ENCODE peak calls at places on chromosomes 5 and 9, in six cellular contexts. Y is uterus, E is hepatocyte, F is brain microvascular endothelial cell, V is aorta, Q is Panc1. G is an unnamed sample.

GRCh38 chr5:6291961-6292360 is 86.4 kb downstream of the MED10 start:
- DNase-seq in Y (no peak), E (peak), F (no peak), V (no peak), Q (peak), G (peak)

GRCh38 chr5:92916036-92916435 is 665.0 kb downstream of the NR2F1-AS1 start:
- DNase-seq in Y (no peak), E (peak), F (no peak), V (no peak), Q (no peak), G (peak)

GRCh38 chr5:24649531-24649930 is 4.8 kb upstream of the CDH10 start:
- DNase-seq in Y (no peak), E (peak), F (no peak), V (no peak), Q (no peak), G (no peak)

GRCh38 chr5:157816682-157817268 is 42.2 kb downstream of the CLINT1 start:
- DNase-seq in Y (no peak), E (no peak), F (no peak), V (no peak), Q (no peak), G (peak)

GRCh38 chr5:141484499-141485304 is at the start of gene PCDHGC4:
- DNase-seq in Y (no peak), E (peak), F (no peak), V (no peak), Q (no peak), G (no peak)

GRCh38 chr5:107533946-107534876 is 136.5 kb downstream of the EFNA5 start:
- DNase-seq in Y (no peak), E (no peak), F (no peak), V (no peak), Q (no peak), G (no peak)

GRCh38 chr9:88033303-88033702 is 59.0 kb upstream of the CDK20 start:
- DNase-seq in Y (no peak), E (no peak), F (no peak), V (no peak), Q (no peak), G (no peak)

GRCh38 chr5:150515446-150515845 is 7.5 kb downstream of the NDST1 start:
- DNase-seq in Y (peak), E (no peak), F (peak), V (peak), Q (no peak), G (peak)

GRCh38 chr9:121285835-121286687 is 18.1 kb downstream of the GSN start:
- DNase-seq in Y (peak), E (peak), F (peak), V (peak), Q (no peak), G (peak)

GRCh38 chr5:58108507-58108906 is 351.4 kb downstream of the PLK2 start:
- DNase-seq in Y (no peak), E (no peak), F (no peak), V (no peak), Q (no peak), G (no peak)

GRCh38 chr9:116269250-116269649 is 115.7 kb downstream of the PAPPA start:
- DNase-seq in Y (no peak), E (no peak), F (peak), V (no peak), Q (no peak), G (peak)

GRCh38 chr5:113266227-113266912 is 168.4 kb downstream of the TSSK1B start:
- DNase-seq in Y (no peak), E (no peak), F (no peak), V (no peak), Q (no peak), G (no peak)

GRCh38 chr5:147084702-147085101 is 150.1 kb upstream of the STK32A start:
- DNase-seq in Y (no peak), E (no peak), F (no peak), V (no peak), Q (no peak), G (no peak)

GRCh38 chr5:133412661-133413060 is 199.7 kb downstream of the FSTL4 start:
- DNase-seq in Y (no peak), E (no peak), F (no peak), V (no peak), Q (no peak), G (no peak)

GRCh38 chr5:143014017-143014651 is 244.0 kb downstream of the ARHGAP26 start:
- DNase-seq in Y (no peak), E (no peak), F (no peak), V (no peak), Q (no peak), G (peak)

GRCh38 chr5:136810198-136810823 is 445.0 kb upstream of the TRPC7 start:
- DNase-seq in Y (no peak), E (no peak), F (no peak), V (no peak), Q (peak), G (peak)

GRCh38 chr5:100802188-100802587 is 100.9 kb downstream of the ST8SIA4 start:
- DNase-seq in Y (no peak), E (no peak), F (no peak), V (no peak), Q (no peak), G (no peak)

GRCh38 chr9:136045595-136046554 is 49.2 kb downstream of the NACC2 start:
- DNase-seq in Y (no peak), E (no peak), F (no peak), V (peak), Q (no peak), G (peak)

GRCh38 chr5:19865336-19866087 is 122.5 kb downstream of the CDH18 start:
- DNase-seq in Y (no peak), E (no peak), F (no peak), V (no peak), Q (no peak), G (no peak)

GRCh38 chr5:637581-638450 is 25.7 kb downstream of the CEP72 start:
- DNase-seq in Y (no peak), E (no peak), F (no peak), V (no peak), Q (no peak), G (no peak)

GRCh38 chr5:72067682-72068470 is 39.4 kb upstream of the MAP1B start:
- DNase-seq in Y (no peak), E (peak), F (peak), V (no peak), Q (no peak), G (peak)

DNA sequence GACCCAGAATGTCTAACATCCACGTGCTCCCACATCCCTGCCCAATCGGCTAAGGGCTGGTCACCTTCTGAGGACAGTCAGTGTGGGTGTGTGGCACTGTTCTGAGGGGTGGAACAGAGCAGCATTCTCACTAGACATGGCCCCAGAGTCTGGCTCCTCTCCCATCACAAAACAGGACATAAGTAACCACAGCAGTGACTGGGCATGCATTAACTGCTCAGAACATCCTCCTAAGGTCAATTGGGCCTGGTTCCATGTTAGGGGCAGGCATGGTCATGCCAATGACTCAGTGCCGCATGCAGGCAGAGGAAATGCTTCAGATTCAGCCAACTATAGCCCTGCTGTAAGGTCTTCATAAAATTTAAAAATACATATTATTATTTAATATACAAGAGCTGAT is 12.9 kb downstream of the MACROH2A1 start:
- DNase-seq in Y (no peak), E (no peak), F (no peak), V (no peak), Q (no peak), G (no peak)
- H3K27ac ChIP-seq in Y (no peak), E (no peak), F (peak), V (no peak), Q (no peak), G (no peak)

DNA sequence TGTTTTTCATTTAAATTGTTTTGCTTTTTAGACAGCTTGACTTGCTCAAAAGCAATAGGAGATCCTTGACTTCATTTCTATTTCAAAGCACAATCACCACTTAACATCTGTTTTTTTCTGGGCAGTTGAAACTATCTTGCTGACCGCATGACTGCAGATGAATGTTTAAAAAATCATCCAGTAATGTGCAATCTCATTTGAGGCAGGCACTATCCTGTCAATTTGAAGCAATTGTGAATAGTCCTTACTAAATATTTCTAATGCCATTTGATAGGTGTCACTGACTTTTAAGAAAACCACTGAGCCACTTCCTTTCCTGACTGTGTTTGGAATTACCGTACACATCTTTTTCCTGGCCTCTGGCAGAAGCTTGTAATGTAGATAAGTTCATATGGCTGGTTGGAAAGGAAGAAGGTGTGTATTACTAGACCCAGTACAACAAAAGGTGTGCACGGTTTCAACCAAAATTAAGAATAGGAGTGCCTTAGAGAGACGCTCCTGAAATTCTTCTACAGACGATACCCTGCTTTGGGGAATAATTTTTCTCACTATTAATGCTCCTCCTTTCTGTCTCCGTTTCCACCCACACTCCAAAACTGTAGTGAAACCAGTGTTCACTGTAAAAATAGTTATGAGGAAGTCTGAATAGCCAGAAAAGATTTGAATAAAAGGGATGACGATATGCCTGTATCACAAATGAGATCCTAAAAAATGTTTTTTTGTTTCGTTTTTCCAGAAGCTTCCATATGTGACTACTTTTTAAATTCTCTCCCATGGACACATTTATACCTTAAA is 136.7 kb upstream of the MOCS2 start:
- DNase-seq in Y (no peak), E (no peak), F (peak), V (no peak), Q (no peak), G (peak)
- H3K27ac ChIP-seq in Y (no peak), E (no peak), F (peak), V (no peak), Q (no peak), G (no peak)

GRCh38 chr9:70422371-70423043 is 8.1 kb upstream of the KLF9 start:
- DNase-seq in Y (no peak), E (no peak), F (no peak), V (no peak), Q (no peak), G (no peak)
- H3K27ac ChIP-seq in Y (peak), E (no peak), F (no peak), V (no peak), Q (no peak), G (no peak)

DNA sequence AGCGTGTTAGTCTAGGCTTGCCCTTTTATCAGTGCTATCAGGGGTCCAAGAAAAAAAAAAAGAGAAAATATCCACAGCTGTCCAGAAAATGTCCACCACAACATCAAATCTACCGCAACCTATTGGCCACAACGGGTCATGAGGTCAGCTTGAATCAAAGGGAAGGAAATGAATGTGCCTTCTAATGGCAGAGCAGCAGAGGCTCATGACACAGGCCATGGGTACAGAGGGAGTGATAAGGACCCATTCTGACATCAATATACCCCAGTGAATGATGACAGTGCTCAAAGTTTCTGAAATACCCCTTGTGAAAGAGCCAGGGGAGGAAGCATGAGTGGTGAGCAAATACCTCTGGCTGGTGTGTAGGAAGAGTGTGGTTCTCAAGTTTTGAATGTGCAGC is 348.2 kb downstream of the IRX1 start:
- DNase-seq in Y (no peak), E (no peak), F (no peak), V (no peak), Q (no peak), G (no peak)
- H3K27ac ChIP-seq in Y (no peak), E (no peak), F (no peak), V (no peak), Q (no peak), G (no peak)

GRCh38 chr5:145982572-145983314 is 46.4 kb downstream of the SH3RF2 start:
- DNase-seq in Y (no peak), E (peak), F (no peak), V (no peak), Q (no peak), G (no peak)

GRCh38 chr5:145981612-145982571 is 45.5 kb downstream of the SH3RF2 start:
- DNase-seq in Y (no peak), E (no peak), F (no peak), V (no peak), Q (no peak), G (no peak)

GRCh38 chr5:145983461-145983860 is 47.1 kb downstream of the SH3RF2 start:
- DNase-seq in Y (no peak), E (no peak), F (no peak), V (no peak), Q (no peak), G (no peak)

GRCh38 chr5:145980718-145981117 is 44.3 kb downstream of the SH3RF2 start:
- DNase-seq in Y (no peak), E (no peak), F (no peak), V (no peak), Q (no peak), G (no peak)

DNA sequence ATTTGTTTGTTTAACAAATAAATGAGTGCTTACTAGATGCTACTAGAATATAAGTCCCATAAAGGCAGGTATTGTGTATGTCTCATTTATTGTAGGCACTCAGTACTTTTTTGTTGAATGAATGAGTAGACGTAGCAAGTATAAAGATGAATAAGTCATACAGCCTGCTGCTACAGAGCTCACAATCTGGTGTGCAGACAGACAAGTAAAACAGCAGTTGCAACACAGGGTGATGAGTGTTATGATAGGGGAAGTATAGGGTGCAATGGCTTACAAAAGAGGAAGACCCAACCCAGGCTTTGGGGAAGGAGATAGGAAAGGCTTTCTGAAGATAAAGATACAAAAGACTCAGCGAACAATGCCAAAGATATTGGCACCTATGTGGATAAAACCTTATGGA is 47.7 kb downstream of the SH3RF2 start:
- DNase-seq in Y (no peak), E (no peak), F (no peak), V (no peak), Q (no peak), G (no peak)
- H3K27ac ChIP-seq in Y (no peak), E (peak), F (no peak), V (no peak), Q (no peak), G (peak)

DNA sequence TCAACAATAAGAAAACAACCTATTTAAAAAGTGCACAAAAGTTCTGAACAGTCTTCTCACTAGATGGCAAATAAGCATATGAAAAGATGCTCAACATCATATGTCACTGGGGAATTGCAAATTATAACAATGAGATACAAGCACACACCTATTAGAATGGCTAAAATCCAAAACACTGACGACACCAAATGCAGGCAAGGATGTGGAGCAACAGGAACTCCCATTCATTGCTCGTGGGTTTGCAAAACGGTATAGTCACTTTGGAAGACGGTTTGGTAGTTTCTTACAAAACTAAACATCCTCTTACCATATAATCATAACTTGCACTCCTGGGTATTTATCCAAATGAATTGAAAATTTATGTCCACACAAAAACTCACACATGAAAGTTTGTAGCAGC is 100.9 kb upstream of the TBC1D2 start:
- DNase-seq in Y (no peak), E (no peak), F (no peak), V (no peak), Q (no peak), G (peak)
- H3K27ac ChIP-seq in Y (no peak), E (no peak), F (peak), V (no peak), Q (no peak), G (no peak)

GRCh38 chr9:22342489-22343217 is 104.0 kb upstream of the DMRTA1 start:
- DNase-seq in Y (no peak), E (no peak), F (peak), V (no peak), Q (no peak), G (no peak)

GRCh38 chr9:22337261-22337660 is 109.4 kb upstream of the DMRTA1 start:
- DNase-seq in Y (no peak), E (no peak), F (no peak), V (no peak), Q (no peak), G (no peak)

GRCh38 chr9:22343218-22343611 is 103.4 kb upstream of the DMRTA1 start:
- DNase-seq in Y (no peak), E (no peak), F (no peak), V (no peak), Q (no peak), G (no peak)
- H3K27ac ChIP-seq in Y (no peak), E (no peak), F (peak), V (no peak), Q (no peak), G (no peak)

DNA sequence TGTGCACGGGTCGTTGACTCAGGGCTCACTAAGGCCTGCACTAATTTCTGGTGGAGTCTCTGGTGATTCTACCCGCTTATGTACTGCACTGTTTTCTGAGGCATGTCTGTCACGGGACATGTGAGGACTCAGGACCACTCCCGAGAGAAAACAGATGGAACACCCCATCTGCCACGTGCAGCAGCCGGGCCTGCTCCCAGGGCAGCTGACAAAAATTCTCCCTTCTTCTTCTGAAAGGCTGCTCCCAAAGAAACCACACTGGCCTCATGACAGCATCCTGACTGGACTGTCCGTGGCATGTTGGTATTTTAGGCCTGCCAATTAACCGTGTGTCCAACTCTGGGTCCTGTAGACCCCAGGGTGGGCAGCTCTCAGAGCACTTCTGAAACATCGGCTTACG is 39.1 kb downstream of the FAM240B start:
- DNase-seq in Y (no peak), E (no peak), F (no peak), V (no peak), Q (no peak), G (no peak)
- H3K27ac ChIP-seq in Y (no peak), E (no peak), F (no peak), V (no peak), Q (peak), G (no peak)

DNA sequence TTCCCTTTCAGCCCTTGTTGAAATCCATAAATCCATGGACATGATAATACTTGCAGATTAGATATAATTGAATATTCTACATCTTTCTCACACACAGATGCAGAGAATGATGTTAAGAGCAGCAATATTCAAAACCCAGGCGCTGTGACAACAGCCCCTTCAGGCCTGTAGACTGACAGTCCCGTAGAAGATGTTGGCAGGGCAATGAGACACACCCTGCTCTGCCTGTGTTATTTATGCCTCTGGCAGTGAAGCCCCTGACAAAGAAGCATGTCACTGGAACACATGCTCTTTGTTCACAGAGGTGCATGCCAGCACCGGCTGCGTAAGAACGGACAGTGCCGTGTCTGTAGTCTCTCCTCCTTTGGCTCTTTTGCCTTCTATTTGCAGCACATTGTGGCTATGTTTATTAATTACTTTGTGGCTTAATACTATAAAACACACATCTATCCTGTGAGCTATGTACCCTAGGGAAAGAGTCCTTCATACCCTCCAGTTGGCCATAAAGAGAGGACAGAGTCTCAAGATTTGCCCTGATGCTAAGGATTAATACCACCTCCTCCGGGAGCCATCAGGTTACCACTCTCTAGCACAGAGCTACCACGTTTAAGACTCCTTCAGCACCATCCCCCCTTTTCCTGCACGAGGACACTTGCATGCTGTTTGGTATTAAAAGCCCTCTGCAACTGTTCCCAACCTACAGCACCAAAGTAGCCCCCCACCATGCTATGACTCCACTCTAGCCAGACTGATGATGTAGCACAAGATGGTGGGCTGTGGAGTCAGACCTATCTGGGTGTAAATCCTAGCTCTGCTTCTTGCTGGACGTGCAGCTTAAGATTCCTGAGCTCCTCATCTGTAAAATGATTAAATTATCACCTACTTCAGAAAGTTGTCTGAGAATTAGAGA is 2.0 kb upstream of the ANP32B start:
- DNase-seq in Y (peak), E (peak), F (no peak), V (no peak), Q (no peak), G (no peak)
- H3K27ac ChIP-seq in Y (peak), E (peak), F (no peak), V (no peak), Q (peak), G (no peak)